ENCODE peak calls at places on chromosome 21, in five cellular contexts. R is HepG2; N is effector memory CD4-positive, alpha-beta T cell; G is A673; Z is hepatocyte. U is an unnamed sample. For H3K27me3, the result is how much of the 10 kb centered on the place peaks cover.

GRCh38 chr21:29581393-29581792 is 282.7 kb downstream of the BACH1 start:
- DNase-seq in R (no peak), G (no peak), Z (peak), N (no peak), U (no peak)

GRCh38 chr21:29164330-29164942 is 34.0 kb downstream of the MAP3K7CL start:
- DNase-seq in R (peak), Z (peak), G (peak), N (no peak), U (peak)

GRCh38 chr21:32806810-32807386 is 35.3 kb upstream of the PAXBP1 start:
- DNase-seq in G (no peak), Z (no peak), R (no peak), N (no peak), U (no peak)

GRCh38 chr21:15212214-15212613 is 147.4 kb upstream of the NRIP1 start:
- DNase-seq in G (no peak), N (no peak), Z (no peak), R (no peak), U (no peak)

GRCh38 chr21:41668686-41669532 is 97.9 kb downstream of the RIPK4 start:
- DNase-seq in N (no peak), Z (no peak), G (no peak), R (no peak), U (no peak)

GRCh38 chr21:29155118-29155932 is 24.9 kb downstream of the MAP3K7CL start:
- DNase-seq in R (no peak), N (no peak), G (peak), Z (no peak), U (no peak)

GRCh38 chr21:41124626-41125240 is 43.2 kb upstream of the BACE2 start:
- DNase-seq in R (no peak), N (no peak), G (no peak), Z (no peak), U (no peak)

GRCh38 chr21:37914211-37914900 is 1.9 kb downstream of the KCNJ6 start:
- DNase-seq in Z (peak), G (no peak), N (no peak), R (no peak), U (peak)

GRCh38 chr21:45822429-45823099 is 159.0 kb upstream of the COL6A1 start:
- DNase-seq in G (no peak), R (no peak), Z (no peak), N (no peak), U (no peak)

DNA sequence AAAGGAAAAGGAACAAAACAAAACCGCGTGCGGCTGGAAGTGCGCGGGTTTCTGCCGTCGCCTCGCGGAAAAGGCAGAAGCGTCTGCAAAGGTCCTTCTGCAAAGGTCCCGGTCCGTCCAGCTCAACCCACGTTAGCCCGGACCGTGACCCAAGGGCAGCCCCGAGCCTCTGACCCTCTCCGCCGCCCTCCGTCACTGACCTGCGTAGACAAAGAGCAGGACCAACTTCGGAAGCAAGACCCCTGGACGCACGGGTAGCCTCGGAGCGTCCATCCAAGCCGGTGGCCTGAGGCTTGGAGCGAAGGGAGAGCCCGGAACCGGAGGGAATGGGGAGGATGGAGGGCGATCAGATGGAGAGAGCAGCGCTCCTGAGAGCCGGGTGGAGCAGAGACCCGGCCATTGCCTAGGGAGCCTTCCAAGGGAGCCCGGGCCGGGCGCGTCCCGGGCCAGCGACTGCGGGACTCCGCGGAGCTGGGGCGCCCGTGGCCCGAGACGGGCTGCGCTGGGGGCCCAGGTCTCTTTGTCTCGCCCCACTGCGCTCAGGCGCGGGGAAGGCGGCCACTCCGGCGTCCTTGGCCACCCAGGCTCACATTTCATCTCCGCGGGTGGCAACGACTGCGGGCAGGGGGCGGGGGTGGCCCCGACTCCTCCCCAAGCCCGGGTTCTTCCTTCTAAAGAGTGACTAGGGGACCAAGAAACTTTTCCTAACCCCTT is at the start of gene CYYR1:
- DNase-seq in R (no peak), G (peak), N (no peak), Z (peak), U (peak)
- H3K4me3 ChIP-seq in R (no peak), G (peak), N (no peak), Z (peak), U (peak)

DNA sequence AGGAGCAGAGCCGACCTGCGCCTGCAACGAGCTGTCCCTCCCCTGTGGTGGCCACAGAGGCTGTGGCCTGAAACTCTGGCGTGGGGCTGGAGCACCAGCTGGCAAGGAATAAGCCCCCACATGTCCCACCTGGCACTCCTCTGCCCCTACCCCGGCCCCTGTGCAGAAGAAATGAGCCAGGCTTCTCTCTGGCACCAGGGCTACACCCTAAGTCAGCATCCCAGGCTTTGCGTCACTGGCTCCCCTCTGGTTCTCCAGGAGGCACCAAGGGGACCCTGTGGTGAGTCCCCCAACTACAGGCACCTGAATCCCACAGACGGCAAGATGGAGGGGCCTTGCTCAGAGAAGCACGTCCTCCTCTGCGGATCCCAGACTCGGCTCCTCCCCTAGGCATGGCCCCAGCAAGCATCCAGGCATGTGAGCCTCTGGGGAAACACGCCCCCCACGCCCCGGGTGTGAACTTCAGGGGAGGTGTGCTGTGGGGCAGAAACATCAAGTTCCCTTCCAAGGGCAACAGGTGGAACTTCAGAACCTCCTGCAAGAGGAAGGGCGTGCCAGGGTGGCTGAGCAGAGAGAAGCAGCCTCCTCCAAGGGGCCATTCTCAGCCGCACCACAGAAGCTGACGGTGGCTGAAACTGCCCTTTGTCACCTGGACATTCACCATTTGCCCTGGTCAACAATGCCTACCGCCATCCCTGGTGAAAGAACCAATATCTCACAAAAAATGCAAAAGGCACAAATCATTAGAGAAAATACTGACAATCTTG is 2.9 kb downstream of the KRTAP10-7 start:
- DNase-seq in Z (no peak), R (no peak), N (no peak), G (no peak), U (no peak)
- H3K27me3 ChIP-seq in Z (under half), R (under half), N (under half), G (under half), U (under half)

GRCh38 chr21:26167593-26167992 is 3.0 kb downstream of the APP start:
- DNase-seq in N (no peak), Z (no peak), G (no peak), R (no peak), U (no peak)
- H3K4me3 ChIP-seq in N (no peak), Z (peak), G (peak), R (peak), U (peak)

GRCh38 chr21:42685954-42686500 is 32.6 kb downstream of the PDE9A start:
- DNase-seq in Z (no peak), G (no peak), R (no peak), N (no peak), U (no peak)
- H3K27me3 ChIP-seq in Z (under half), G (under half), R (under half), N (under half), U (under half)

DNA sequence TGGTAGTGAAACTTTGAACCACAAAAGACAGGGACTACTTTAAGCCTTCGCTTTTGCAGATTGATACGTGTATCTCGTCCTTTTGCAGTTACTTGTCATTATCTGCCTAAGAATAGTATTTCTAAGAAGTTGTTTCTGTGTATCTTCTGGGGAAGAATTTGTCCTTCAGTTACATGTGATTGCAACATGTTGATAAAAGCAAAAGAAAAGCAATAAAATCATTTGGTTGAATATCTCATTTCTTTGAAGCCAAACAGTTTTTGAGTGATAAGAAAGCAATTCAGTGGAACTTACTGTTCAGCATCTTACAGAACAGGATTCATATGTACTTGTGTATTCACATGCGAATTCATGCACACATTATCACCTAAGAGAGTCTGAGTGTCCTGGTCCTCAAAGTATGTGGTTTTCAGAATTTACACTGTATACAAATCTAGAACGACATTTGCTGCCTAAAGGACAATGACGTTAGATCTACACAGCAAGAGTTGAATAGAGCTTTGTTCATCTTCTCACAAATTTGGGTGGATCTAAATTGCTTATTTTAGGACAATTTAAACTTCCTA is 66.7 kb upstream of the MRPS6 start:
- DNase-seq in Z (no peak), R (no peak), N (no peak), G (no peak), U (no peak)
- H3K4me3 ChIP-seq in Z (no peak), R (no peak), N (no peak), G (no peak), U (no peak)

GRCh38 chr21:36661511-36662309 is 37.2 kb upstream of the SIM2 start:
- DNase-seq in Z (peak), R (peak), N (no peak), G (peak), U (peak)
- H3K27me3 ChIP-seq in Z (under half), R (under half), N (under half), G (under half), U (under half)

GRCh38 chr21:38937286-38937790 is 131.6 kb downstream of the ETS2 start:
- DNase-seq in Z (no peak), N (no peak), R (no peak), G (no peak), U (no peak)

GRCh38 chr21:38930838-38931237 is 125.1 kb downstream of the ETS2 start:
- DNase-seq in N (no peak), R (no peak), Z (peak), G (no peak), U (no peak)

GRCh38 chr21:38936237-38936636 is 130.5 kb downstream of the ETS2 start:
- DNase-seq in Z (no peak), R (no peak), G (no peak), N (no peak), U (no peak)

GRCh38 chr21:38930065-38930464 is 124.3 kb downstream of the ETS2 start:
- DNase-seq in G (no peak), Z (no peak), R (no peak), N (no peak), U (no peak)

GRCh38 chr21:38933731-38934130 is 128.0 kb downstream of the ETS2 start:
- DNase-seq in G (no peak), Z (no peak), R (no peak), N (no peak), U (no peak)
- H3K4me3 ChIP-seq in G (no peak), Z (no peak), R (no peak), N (no peak), U (no peak)

GRCh38 chr21:44383216-44383615 is 29.8 kb downstream of the TRPM2 start:
- DNase-seq in G (no peak), Z (no peak), R (no peak), N (no peak), U (no peak)
- H3K27me3 ChIP-seq in G (under half), Z (under half), R (under half), N (under half), U (under half)

DNA sequence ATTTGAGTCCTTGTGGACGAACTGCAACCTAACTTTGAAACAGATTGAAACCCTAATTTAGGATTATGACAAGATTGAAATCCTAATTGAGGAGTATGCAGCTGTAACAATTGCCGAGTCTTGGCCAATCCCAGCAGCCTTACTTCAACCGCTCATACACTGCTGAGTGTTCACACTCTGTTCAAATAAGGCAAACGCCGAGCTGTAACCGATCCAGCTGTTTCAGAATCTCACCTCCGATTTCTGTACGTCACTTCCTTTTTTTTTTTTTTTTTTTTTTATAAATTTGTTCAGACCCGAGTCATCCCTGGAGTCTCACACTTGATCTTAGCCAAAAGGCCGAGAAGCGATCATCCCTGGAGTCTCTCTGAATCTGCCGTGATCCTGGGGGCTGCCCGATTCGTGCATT is 22.3 kb upstream of the ATP5PO start:
- DNase-seq in Z (no peak), N (no peak), G (no peak), R (no peak), U (peak)
- H3K4me3 ChIP-seq in Z (no peak), N (no peak), G (no peak), R (no peak), U (no peak)